ENCODE peak calls at places on chromosomes 13 and 19, in five cellular contexts. J is fibroblast of lung, O is WERI-Rb-1, A is H1, X is esophagus muscularis mucosa. V is an unnamed sample.

GRCh38 chr19:15479391-15480345 is at the start of gene PGLYRP2:
- DNase-seq in J (no peak), O (no peak), A (no peak), X (no peak), V (peak)

GRCh38 chr13:105721056-105721455 is 814.4 kb downstream of the EFNB2 start:
- DNase-seq in J (peak), O (no peak), A (no peak), X (no peak), V (no peak)

GRCh38 chr13:26579580-26579979 is 22.1 kb downstream of the WASF3 start:
- DNase-seq in J (no peak), O (no peak), A (no peak), X (no peak), V (no peak)

GRCh38 chr19:13036366-13036976 is 41.2 kb downstream of the NFIX start:
- DNase-seq in J (peak), O (peak), A (no peak), X (no peak), V (no peak)

GRCh38 chr13:20387441-20387971 is 138.2 kb downstream of the CRYL1 start:
- DNase-seq in J (peak), O (no peak), A (no peak), X (no peak), V (no peak)

GRCh38 chr19:38975214-38975860 is at the start of gene FBXO17:
- DNase-seq in J (peak), O (peak), A (peak), X (no peak), V (peak)

GRCh38 chr19:1084024-1084868 is 10.9 kb downstream of the POLR2E start:
- DNase-seq in J (no peak), O (no peak), A (no peak), X (no peak), V (no peak)

GRCh38 chr13:78636493-78636892 is 22.5 kb downstream of the OBI1 start:
- DNase-seq in J (no peak), O (no peak), A (no peak), X (no peak), V (no peak)

GRCh38 chr13:51768976-51769375 is 35.0 kb downstream of the DHRS12 start:
- DNase-seq in J (no peak), O (no peak), A (no peak), X (peak), V (no peak)

GRCh38 chr19:19009951-19010350 is 23.4 kb downstream of the SUGP2 start:
- DNase-seq in J (no peak), O (no peak), A (no peak), X (no peak), V (no peak)

GRCh38 chr13:84649853-84650252 is 767.6 kb upstream of the SLITRK1 start:
- DNase-seq in J (peak), O (no peak), A (no peak), X (no peak), V (no peak)

GRCh38 chr19:15962319-15962718 is 13.5 kb downstream of the OR10H4 start:
- DNase-seq in J (no peak), O (no peak), A (no peak), X (no peak), V (no peak)

GRCh38 chr19:31121501-31121900 is 227.7 kb downstream of the TSHZ3 start:
- DNase-seq in J (no peak), O (no peak), A (no peak), X (no peak), V (no peak)

DNA sequence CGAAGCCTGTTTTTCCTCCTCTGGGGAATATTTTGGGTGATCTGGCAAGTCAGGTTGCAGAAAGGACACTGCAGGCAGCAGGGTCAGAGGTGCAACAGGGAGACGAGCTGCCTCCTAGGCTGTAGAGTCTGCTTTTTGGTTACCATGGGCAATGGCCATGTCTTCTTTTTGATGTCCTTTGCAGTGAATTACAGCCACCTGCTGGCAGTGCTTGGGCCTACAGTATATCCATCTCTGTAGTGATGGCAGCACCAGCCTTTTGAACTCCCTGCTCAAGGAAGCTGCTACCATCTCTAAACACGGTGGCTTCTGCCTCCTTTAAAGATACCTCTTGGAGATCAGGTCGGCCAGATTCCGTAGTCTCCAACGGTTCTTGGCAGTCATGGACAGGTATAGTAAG is 73.9 kb downstream of the WTIP start:
- DNase-seq in J (no peak), O (peak), A (no peak), X (no peak), V (no peak)
- TF ChIP-seq CTCF in J (no peak), O (peak), A (peak), X (no peak), V (no peak)

DNA sequence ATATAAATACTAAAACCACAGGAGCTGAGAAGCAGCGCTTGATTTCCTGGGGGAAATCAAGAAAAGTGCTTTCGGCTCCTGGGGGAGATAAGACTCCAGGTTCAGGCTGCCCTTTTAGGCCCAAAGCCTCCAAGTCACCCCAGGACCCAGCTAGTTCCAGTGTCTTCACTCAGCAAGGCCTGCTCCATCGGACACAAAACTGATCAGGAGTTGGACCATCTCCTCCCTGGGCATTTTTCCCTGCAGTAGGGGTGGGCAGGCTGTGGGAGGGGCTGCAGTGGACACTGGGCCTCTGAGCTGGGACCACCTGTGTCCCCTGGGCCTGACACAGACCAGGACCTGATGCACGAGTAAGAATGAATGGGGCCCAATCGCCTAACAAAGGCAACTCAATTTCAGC is 15.2 kb downstream of the C19orf12 start:
- DNase-seq in J (no peak), O (no peak), A (no peak), X (no peak), V (no peak)
- H3K27ac ChIP-seq in J (no peak), O (no peak), A (no peak), X (no peak), V (no peak)

GRCh38 chr19:56612737-56613136 is 17.6 kb downstream of the ZNF71 start:
- DNase-seq in J (no peak), O (no peak), A (no peak), X (no peak), V (no peak)
- TF ChIP-seq CTCF in J (no peak), O (no peak), A (no peak), X (no peak), V (no peak)

GRCh38 chr19:11191934-11192333 is 5.4 kb downstream of the KANK2 start:
- DNase-seq in J (no peak), O (no peak), A (no peak), X (no peak), V (no peak)
- H3K27ac ChIP-seq in J (peak), O (no peak), A (no peak), X (peak), V (no peak)

DNA sequence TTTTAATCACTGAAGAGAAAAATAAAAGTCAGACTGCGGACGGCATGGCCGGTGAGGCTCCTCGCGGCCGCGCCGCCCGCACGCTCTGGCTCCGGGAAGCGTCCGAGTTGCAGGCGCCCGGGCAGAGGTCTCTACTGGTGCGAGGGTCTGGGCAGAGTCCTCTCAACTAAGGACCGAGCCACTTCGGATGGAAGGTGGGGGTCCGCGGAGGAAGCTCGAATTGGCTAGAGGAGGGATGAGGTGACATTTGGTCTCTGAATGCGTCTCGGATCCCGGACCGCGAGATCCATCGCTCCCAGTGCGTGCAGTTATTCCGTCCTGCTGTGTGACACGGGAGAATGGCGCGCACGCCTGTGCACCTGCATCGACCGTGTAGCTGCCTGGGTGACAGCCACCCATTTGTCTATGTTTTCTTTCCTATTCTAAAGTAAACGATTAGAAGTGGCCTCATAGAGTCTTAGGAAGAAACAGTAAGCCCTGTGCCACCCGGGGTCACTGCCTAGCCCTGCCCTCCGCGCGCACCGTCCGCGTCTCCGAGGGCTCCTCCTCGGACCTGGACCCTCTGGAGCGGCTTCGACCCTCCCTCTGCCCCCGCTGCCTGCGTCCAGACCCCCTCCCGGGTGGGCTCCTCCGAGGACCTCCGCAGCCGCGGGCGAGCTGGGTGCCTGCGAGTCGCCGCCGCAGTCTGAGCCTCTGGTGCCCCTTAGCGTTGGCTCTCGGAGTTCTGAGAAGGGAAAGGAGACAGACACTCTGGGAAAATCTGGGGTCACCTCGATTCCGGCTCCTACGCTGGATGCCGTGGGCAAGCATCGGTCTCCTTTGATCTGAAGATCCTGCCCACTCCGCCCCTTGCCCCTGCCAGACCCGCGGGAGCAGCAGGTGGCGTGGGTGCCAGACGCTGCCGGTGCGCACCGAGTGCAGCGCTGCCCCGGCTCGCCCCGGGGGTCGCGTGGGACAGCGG is 347.4 kb downstream of the LIG4 start:
- DNase-seq in J (peak), O (peak), A (peak), X (no peak), V (peak)
- TF ChIP-seq CTCF in J (peak), O (peak), A (peak), X (no peak), V (peak)

GRCh38 chr13:40402931-40403412 is 263.5 kb downstream of the FOXO1 start:
- DNase-seq in J (peak), O (no peak), A (no peak), X (no peak), V (no peak)
- H3K27ac ChIP-seq in J (peak), O (no peak), A (no peak), X (peak), V (no peak)

DNA sequence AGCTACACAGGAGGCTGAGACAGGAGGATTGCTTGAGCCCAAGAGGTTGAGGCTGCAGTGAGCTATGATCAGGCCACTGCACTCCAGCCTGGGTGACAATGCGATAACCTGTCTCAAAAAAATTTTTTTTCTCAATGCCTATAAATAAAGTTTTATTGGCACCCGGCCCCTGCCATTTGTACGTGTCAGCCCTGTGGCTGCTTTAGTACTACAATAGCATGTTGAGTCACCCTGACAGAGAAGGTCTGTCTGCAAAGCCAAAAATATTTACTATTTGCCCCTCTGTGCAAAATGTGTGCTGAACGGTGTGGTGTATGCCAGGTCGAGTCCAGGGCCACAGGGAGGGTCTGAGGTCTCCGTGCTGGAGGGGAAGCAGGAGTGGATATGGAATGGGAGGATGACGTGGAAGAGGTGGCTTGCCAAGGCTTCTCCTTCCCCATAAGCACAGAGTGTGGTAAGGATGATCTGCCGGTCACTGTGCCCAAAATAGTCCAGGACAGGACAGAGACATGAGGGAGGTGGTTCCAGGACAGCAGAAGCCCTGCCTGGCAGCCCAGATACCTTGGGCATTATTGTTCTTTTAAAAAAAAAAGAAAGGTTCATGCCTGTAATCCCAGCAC is 10.0 kb downstream of the NMRK2 start:
- DNase-seq in J (no peak), O (no peak), A (no peak), X (no peak), V (no peak)
- TF ChIP-seq CTCF in J (no peak), O (no peak), A (no peak), X (no peak), V (no peak)

GRCh38 chr19:41626877-41627276 is at the start of gene CEACAM4:
- DNase-seq in J (no peak), O (no peak), A (no peak), X (peak), V (no peak)
- H3K27ac ChIP-seq in J (no peak), O (no peak), A (no peak), X (no peak), V (no peak)

DNA sequence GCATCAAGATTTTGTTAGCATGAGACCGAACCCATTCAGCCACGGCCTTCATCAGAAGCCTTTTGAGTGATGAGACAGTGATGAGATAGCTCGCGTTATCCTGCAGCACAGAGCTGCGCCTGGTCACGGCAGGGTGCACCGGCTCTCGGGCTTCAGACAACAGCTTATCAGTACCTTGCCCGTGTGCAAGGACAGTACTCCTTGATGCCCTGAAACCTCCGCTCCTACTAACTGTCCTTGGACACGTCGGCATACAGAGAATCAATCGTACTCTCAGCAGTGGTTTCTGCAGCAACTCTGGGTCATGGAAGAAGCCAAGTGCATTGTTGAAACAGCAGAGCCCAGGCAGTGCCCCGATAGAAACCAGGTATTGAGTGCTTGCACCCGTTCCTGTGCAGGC is 40.7 kb downstream of the IRS2 start:
- DNase-seq in J (no peak), O (no peak), A (no peak), X (no peak), V (no peak)
- TF ChIP-seq CTCF in J (no peak), O (no peak), A (no peak), X (no peak), V (no peak)

DNA sequence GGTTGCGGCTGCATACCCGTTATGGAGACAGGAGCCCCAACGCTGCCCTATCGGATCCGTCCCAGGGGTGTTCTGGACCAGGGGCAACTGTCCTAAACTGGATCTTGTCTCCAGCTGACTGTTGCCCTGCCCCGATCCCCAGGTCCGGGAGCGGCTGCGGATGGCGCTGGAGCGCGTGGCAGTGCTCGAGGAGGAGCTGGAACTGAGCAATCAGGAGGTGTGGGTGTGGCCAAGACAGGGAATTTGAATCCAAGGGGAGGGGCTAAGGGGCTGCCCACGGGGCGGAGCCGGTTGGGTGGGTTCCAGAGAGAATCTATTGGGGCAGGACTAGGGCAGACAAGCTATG is 9.9 kb downstream of the PPFIA3 start:
- DNase-seq in J (no peak), O (no peak), A (peak), X (no peak), V (no peak)
- H3K27ac ChIP-seq in J (no peak), O (no peak), A (no peak), X (no peak), V (no peak)